ENCODE peak calls at places on chromosomes 16 and 17, in seven cellular contexts. I, V, A, M, L, Z and K are unnamed samples.

GRCh38 chr16:19105891-19106624 is 7.7 kb upstream of the ITPRIPL2 start:
- DNase-seq in I (no peak), V (no peak), A (no peak), M (no peak), L (no peak), Z (no peak), K (no peak)

GRCh38 chr17:17081304-17081940 is 39.2 kb downstream of the MPRIP start:
- DNase-seq in I (no peak), V (no peak), A (no peak), M (no peak), L (no peak), Z (no peak), K (no peak)

GRCh38 chr16:72819345-72819744 is 228.6 kb downstream of the ZFHX3 start:
- DNase-seq in I (no peak), V (peak; percentile 85), A (no peak), M (no peak), L (no peak), Z (peak; percentile 25), K (no peak)

GRCh38 chr17:43212641-43213490 is 1.2 kb downstream of the TMEM106A start:
- DNase-seq in I (no peak), V (no peak), A (no peak), M (no peak), L (no peak), Z (no peak), K (no peak)

GRCh38 chr17:62791235-62792121 is 16.6 kb downstream of the MARCHF10 start:
- DNase-seq in I (no peak), V (peak; percentile 95), A (no peak), M (no peak), L (no peak), Z (peak; percentile 90), K (no peak)

GRCh38 chr17:28745052-28745776 is 1.4 kb downstream of the TRAF4 start:
- DNase-seq in I (peak; percentile 53), V (peak; percentile 64), A (peak; percentile 69), M (no peak), L (no peak), Z (no peak), K (no peak)

GRCh38 chr17:57182621-57183020 is 73.7 kb upstream of the MSI2 start:
- DNase-seq in I (no peak), V (no peak), A (no peak), M (no peak), L (no peak), Z (no peak), K (no peak)

GRCh38 chr16:76386784-76387183 is 109.6 kb downstream of the CNTNAP4 start:
- DNase-seq in I (no peak), V (peak; percentile 44), A (peak; percentile 32), M (no peak), L (no peak), Z (no peak), K (no peak)

GRCh38 chr16:89467382-89467781 is 23.0 kb downstream of the ANKRD11 start:
- DNase-seq in I (no peak), V (no peak), A (no peak), M (no peak), L (no peak), Z (no peak), K (no peak)

GRCh38 chr17:81481011-81481799 is 31.4 kb downstream of the ACTG1 start:
- DNase-seq in I (peak; percentile 72), V (peak; percentile 69), A (no peak), M (peak; percentile 49), L (peak; percentile 24), Z (no peak), K (peak; percentile 57)

GRCh38 chr16:15034266-15035162 is 21.4 kb downstream of the NTAN1 start:
- DNase-seq in I (no peak), V (no peak), A (no peak), M (no peak), L (no peak), Z (no peak), K (no peak)

GRCh38 chr17:17416400-17417360 is 60.1 kb upstream of the MED9 start:
- DNase-seq in I (peak; percentile 23), V (peak; percentile 76), A (no peak), M (no peak), L (no peak), Z (peak; percentile 60), K (no peak)

GRCh38 chr16:75250809-75251279 is 580 bp downstream of the BCAR1 start:
- DNase-seq in I (no peak), V (peak; percentile 42), A (no peak), M (no peak), L (no peak), Z (no peak), K (no peak)

GRCh38 chr17:7922499-7923289 is 6.6 kb upstream of the RNF227 start:
- DNase-seq in I (peak; percentile 93), V (peak; percentile 80), A (peak; percentile 67), M (peak; percentile 76), L (peak; percentile 72), Z (peak; percentile 83), K (peak; percentile 71)

GRCh38 chr16:82567203-82567602 is 59.6 kb upstream of the CDH13 start:
- DNase-seq in I (peak; percentile 40), V (no peak), A (no peak), M (no peak), L (no peak), Z (no peak), K (no peak)

GRCh38 chr16:65117701-65118448 is 4.0 kb downstream of the CDH11 start:
- DNase-seq in I (peak; percentile 72), V (peak; percentile 87), A (peak; percentile 85), M (no peak), L (no peak), Z (peak; percentile 89), K (no peak)

GRCh38 chr16:51508813-51509212 is 357.7 kb upstream of the SALL1 start:
- DNase-seq in I (no peak), V (no peak), A (peak; percentile 9), M (no peak), L (no peak), Z (no peak), K (no peak)

GRCh38 chr17:142102-142661 is 4.8 kb downstream of the SCGB1C2 start:
- DNase-seq in I (peak; percentile 11), V (peak; percentile 5), A (peak; percentile 43), M (no peak), L (no peak), Z (peak; percentile 11), K (no peak)

GRCh38 chr16:46691720-46692119 is 2.3 kb downstream of the ORC6 start:
- DNase-seq in I (no peak), V (peak; percentile 36), A (no peak), M (no peak), L (no peak), Z (no peak), K (no peak)

GRCh38 chr17:9185688-9186289 is 164.5 kb downstream of the NTN1 start:
- DNase-seq in I (no peak), V (no peak), A (no peak), M (no peak), L (no peak), Z (no peak), K (no peak)

GRCh38 chr17:77212081-77212832 is 71.5 kb downstream of the SEC14L1 start:
- DNase-seq in I (no peak), V (no peak), A (peak; percentile 49), M (no peak), L (no peak), Z (no peak), K (peak; percentile 36)

GRCh38 chr16:66484453-66485213 is 57.5 kb downstream of the BEAN1 start:
- DNase-seq in I (no peak), V (no peak), A (peak; percentile 30), M (no peak), L (no peak), Z (no peak), K (peak; percentile 12)

GRCh38 chr16:2162676-2163118 is 7.1 kb downstream of the TRAF7 start:
- DNase-seq in I (no peak), V (no peak), A (no peak), M (no peak), L (no peak), Z (no peak), K (no peak)

GRCh38 chr17:45363498-45363897 is 46.7 kb upstream of the MAP3K14 start:
- DNase-seq in I (no peak), V (no peak), A (no peak), M (no peak), L (no peak), Z (no peak), K (no peak)

GRCh38 chr16:55643161-55643970 is 12.4 kb upstream of the SLC6A2 start:
- DNase-seq in I (no peak), V (no peak), A (peak; percentile 28), M (no peak), L (no peak), Z (no peak), K (no peak)

GRCh38 chr16:69942627-69943170 is 8.4 kb upstream of the CLEC18A start:
- DNase-seq in I (no peak), V (no peak), A (no peak), M (no peak), L (no peak), Z (no peak), K (no peak)